ENCODE peak calls at places on chromosomes 16 and 17, in seven cellular contexts. One of them, this sample, is unnamed.

GRCh38 chr16:11759163-11759834 is 16.6 kb upstream of the TXNDC11 start:
- DNase-seq in body of pancreas: peak; percentile 71
- DNase-seq in H9: no peak
- DNase-seq in AG04450: no peak
- DNase-seq in aorta: no peak
- DNase-seq in spleen: no peak
- DNase-seq in tibial artery: no peak
- DNase-seq in this sample: no peak

GRCh38 chr16:84020353-84020752 is 22.2 kb downstream of the SLC38A8 start:
- DNase-seq in spleen: no peak
- DNase-seq in tibial artery: no peak
- DNase-seq in AG04450: no peak
- DNase-seq in aorta: no peak
- DNase-seq in body of pancreas: no peak
- DNase-seq in H9: no peak
- DNase-seq in this sample: no peak

GRCh38 chr17:45221081-45221996 is at the start of gene FMNL1:
- DNase-seq in H9: no peak
- DNase-seq in tibial artery: peak; percentile 42
- DNase-seq in AG04450: no peak
- DNase-seq in spleen: peak; percentile 98
- DNase-seq in aorta: peak; percentile 87
- DNase-seq in body of pancreas: no peak
- DNase-seq in this sample: no peak

GRCh38 chr17:39564201-39564828 is 43.4 kb downstream of the NEUROD2 start:
- DNase-seq in H9: peak; percentile 93
- DNase-seq in aorta: no peak
- DNase-seq in AG04450: no peak
- DNase-seq in spleen: no peak
- DNase-seq in tibial artery: no peak
- DNase-seq in body of pancreas: no peak
- DNase-seq in this sample: no peak

GRCh38 chr17:66331038-66331816 is 28.8 kb downstream of the PRKCA start:
- DNase-seq in AG04450: no peak
- DNase-seq in spleen: no peak
- DNase-seq in aorta: no peak
- DNase-seq in body of pancreas: no peak
- DNase-seq in tibial artery: no peak
- DNase-seq in H9: no peak
- DNase-seq in this sample: no peak

GRCh38 chr16:56277040-56277439 is 85.8 kb downstream of the GNAO1 start:
- DNase-seq in H9: peak; percentile 73
- DNase-seq in AG04450: no peak
- DNase-seq in spleen: no peak
- DNase-seq in body of pancreas: no peak
- DNase-seq in tibial artery: no peak
- DNase-seq in aorta: no peak
- DNase-seq in this sample: no peak

GRCh38 chr17:81000089-81000630 is 8.5 kb downstream of the CHMP6 start:
- DNase-seq in spleen: peak; percentile 58
- DNase-seq in AG04450: no peak
- DNase-seq in aorta: no peak
- DNase-seq in tibial artery: no peak
- DNase-seq in body of pancreas: no peak
- DNase-seq in H9: no peak
- DNase-seq in this sample: no peak

GRCh38 chr16:66919569-66920472 is 1.1 kb upstream of the CDH16 start:
- DNase-seq in tibial artery: no peak
- DNase-seq in H9: no peak
- DNase-seq in spleen: no peak
- DNase-seq in aorta: no peak
- DNase-seq in body of pancreas: no peak
- DNase-seq in AG04450: no peak
- DNase-seq in this sample: no peak

GRCh38 chr16:22366889-22367288 is 7.5 kb downstream of the CDR2 start:
- DNase-seq in H9: no peak
- DNase-seq in body of pancreas: no peak
- DNase-seq in spleen: no peak
- DNase-seq in AG04450: no peak
- DNase-seq in aorta: no peak
- DNase-seq in tibial artery: no peak
- DNase-seq in this sample: no peak

GRCh38 chr17:77325826-77326581 is 185.2 kb downstream of the SEC14L1 start:
- DNase-seq in spleen: peak; percentile 82
- DNase-seq in H9: peak; percentile 26
- DNase-seq in tibial artery: no peak
- DNase-seq in AG04450: no peak
- DNase-seq in body of pancreas: no peak
- DNase-seq in aorta: no peak
- DNase-seq in this sample: no peak

GRCh38 chr16:13912891-13913290 is 7.1 kb upstream of the ERCC4 start:
- DNase-seq in spleen: no peak
- DNase-seq in H9: no peak
- DNase-seq in tibial artery: no peak
- DNase-seq in aorta: no peak
- DNase-seq in AG04450: no peak
- DNase-seq in body of pancreas: no peak
- DNase-seq in this sample: no peak

GRCh38 chr16:15034266-15035162 is 21.4 kb downstream of the NTAN1 start:
- DNase-seq in aorta: no peak
- DNase-seq in H9: no peak
- DNase-seq in tibial artery: no peak
- DNase-seq in body of pancreas: no peak
- DNase-seq in spleen: no peak
- DNase-seq in AG04450: no peak
- DNase-seq in this sample: no peak

GRCh38 chr17:48024149-48025039 is 13.2 kb downstream of the COPZ2 start:
- DNase-seq in tibial artery: peak; percentile 45
- DNase-seq in spleen: peak; percentile 90
- DNase-seq in H9: peak; percentile 79
- DNase-seq in aorta: peak; percentile 81
- DNase-seq in body of pancreas: peak; percentile 29
- DNase-seq in AG04450: no peak
- DNase-seq in this sample: peak; percentile 36

GRCh38 chr17:19709841-19710240 is 6.5 kb downstream of the SLC47A2 start:
- DNase-seq in tibial artery: no peak
- DNase-seq in spleen: no peak
- DNase-seq in aorta: no peak
- DNase-seq in H9: peak; percentile 26
- DNase-seq in body of pancreas: no peak
- DNase-seq in AG04450: no peak
- DNase-seq in this sample: no peak

GRCh38 chr16:85850344-85850880 is 48.5 kb upstream of the IRF8 start:
- DNase-seq in body of pancreas: no peak
- DNase-seq in H9: no peak
- DNase-seq in tibial artery: no peak
- DNase-seq in aorta: no peak
- DNase-seq in spleen: no peak
- DNase-seq in AG04450: no peak
- DNase-seq in this sample: no peak

GRCh38 chr17:77602883-77603640 is 355.4 kb upstream of the TNRC6C start:
- DNase-seq in AG04450: no peak
- DNase-seq in spleen: peak; percentile 47
- DNase-seq in H9: peak; percentile 24
- DNase-seq in body of pancreas: no peak
- DNase-seq in aorta: peak; percentile 45
- DNase-seq in tibial artery: peak; percentile 22
- DNase-seq in this sample: no peak

GRCh38 chr16:76946879-76947278 is 244.1 kb upstream of the MON1B start:
- DNase-seq in H9: no peak
- DNase-seq in tibial artery: no peak
- DNase-seq in AG04450: peak; percentile 60
- DNase-seq in spleen: no peak
- DNase-seq in body of pancreas: no peak
- DNase-seq in aorta: no peak
- DNase-seq in this sample: peak; percentile 18

GRCh38 chr16:80716564-80717139 is 87.7 kb downstream of the CDYL2 start:
- DNase-seq in aorta: no peak
- DNase-seq in spleen: no peak
- DNase-seq in body of pancreas: no peak
- DNase-seq in AG04450: no peak
- DNase-seq in tibial artery: no peak
- DNase-seq in H9: no peak
- DNase-seq in this sample: no peak

GRCh38 chr17:74430385-74430705 is 1.5 kb upstream of the GPRC5C start:
- DNase-seq in tibial artery: no peak
- DNase-seq in aorta: no peak
- DNase-seq in H9: no peak
- DNase-seq in body of pancreas: no peak
- DNase-seq in AG04450: no peak
- DNase-seq in spleen: no peak
- DNase-seq in this sample: no peak

GRCh38 chr16:88759245-88759975 is 25.6 kb downstream of the PIEZO1 start:
- DNase-seq in spleen: peak; percentile 88
- DNase-seq in AG04450: no peak
- DNase-seq in tibial artery: no peak
- DNase-seq in H9: peak; percentile 78
- DNase-seq in aorta: no peak
- DNase-seq in body of pancreas: no peak
- DNase-seq in this sample: peak; percentile 82

GRCh38 chr16:4591191-4591590 is 23.5 kb downstream of the UBALD1 start:
- DNase-seq in aorta: no peak
- DNase-seq in H9: no peak
- DNase-seq in body of pancreas: no peak
- DNase-seq in AG04450: no peak
- DNase-seq in spleen: no peak
- DNase-seq in tibial artery: no peak
- DNase-seq in this sample: no peak

GRCh38 chr17:74196541-74197310 is 6.8 kb upstream of the RPL38 start:
- DNase-seq in body of pancreas: no peak
- DNase-seq in tibial artery: no peak
- DNase-seq in spleen: no peak
- DNase-seq in AG04450: no peak
- DNase-seq in aorta: no peak
- DNase-seq in H9: no peak
- DNase-seq in this sample: no peak

GRCh38 chr16:11742041-11742535 is 569 bp downstream of the TXNDC11 start:
- DNase-seq in AG04450: no peak
- DNase-seq in body of pancreas: peak; percentile 61
- DNase-seq in tibial artery: peak; percentile 28
- DNase-seq in aorta: peak; percentile 66
- DNase-seq in spleen: peak; percentile 93
- DNase-seq in H9: peak; percentile 50
- DNase-seq in this sample: no peak

GRCh38 chr17:7177954-7178477 is 1.2 kb downstream of the ASGR1 start:
- DNase-seq in H9: peak; percentile 78
- DNase-seq in spleen: no peak
- DNase-seq in body of pancreas: peak; percentile 27
- DNase-seq in aorta: no peak
- DNase-seq in AG04450: no peak
- DNase-seq in tibial artery: no peak
- DNase-seq in this sample: no peak

GRCh38 chr17:70881093-70881492 is 711.8 kb downstream of the KCNJ2 start:
- DNase-seq in aorta: no peak
- DNase-seq in tibial artery: no peak
- DNase-seq in spleen: no peak
- DNase-seq in AG04450: no peak
- DNase-seq in H9: no peak
- DNase-seq in body of pancreas: no peak
- DNase-seq in this sample: no peak

GRCh38 chr17:14268264-14268663 is 31.6 kb upstream of the CDRT15 start:
- DNase-seq in tibial artery: no peak
- DNase-seq in aorta: no peak
- DNase-seq in H9: peak; percentile 64
- DNase-seq in body of pancreas: no peak
- DNase-seq in AG04450: no peak
- DNase-seq in spleen: no peak
- DNase-seq in this sample: no peak

GRCh38 chr17:70621593-70621992 is 452.3 kb downstream of the KCNJ2 start:
- DNase-seq in H9: no peak
- DNase-seq in spleen: no peak
- DNase-seq in aorta: no peak
- DNase-seq in tibial artery: no peak
- DNase-seq in AG04450: no peak
- DNase-seq in body of pancreas: no peak
- DNase-seq in this sample: no peak

DNA sequence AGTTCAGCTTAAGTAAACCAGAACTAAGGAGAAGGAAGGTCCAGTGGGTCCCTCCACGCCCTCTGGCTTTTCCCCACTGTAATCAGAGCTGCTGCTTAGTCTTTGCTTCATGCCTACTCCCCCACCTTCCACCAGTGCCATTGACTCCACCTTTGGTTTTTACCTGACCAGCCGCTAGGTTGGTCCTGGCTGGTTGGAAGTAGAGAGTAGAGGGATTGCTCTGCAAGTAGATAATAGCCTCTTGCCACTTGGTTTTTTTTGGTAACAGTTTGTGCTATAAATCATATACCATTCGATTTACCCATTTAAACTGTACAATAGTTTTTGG is 22.8 kb upstream of the PHKG2 start:
- DNase-seq in body of pancreas: no peak
- DNase-seq in spleen: no peak
- DNase-seq in tibial artery: no peak
- DNase-seq in AG04450: no peak
- DNase-seq in aorta: no peak
- DNase-seq in H9: no peak
- DNase-seq in this sample: no peak
- H3K27ac ChIP-seq in body of pancreas: no peak overlapping the region
- H3K27ac ChIP-seq in spleen: peak overlapping the region; percentile 35
- H3K27ac ChIP-seq in tibial artery: no peak overlapping the region
- H3K27ac ChIP-seq in AG04450: no peak overlapping the region
- H3K27ac ChIP-seq in aorta: no peak overlapping the region
- H3K27ac ChIP-seq in H9: no peak overlapping the region
- H3K27ac ChIP-seq in this sample: no peak overlapping the region

DNA sequence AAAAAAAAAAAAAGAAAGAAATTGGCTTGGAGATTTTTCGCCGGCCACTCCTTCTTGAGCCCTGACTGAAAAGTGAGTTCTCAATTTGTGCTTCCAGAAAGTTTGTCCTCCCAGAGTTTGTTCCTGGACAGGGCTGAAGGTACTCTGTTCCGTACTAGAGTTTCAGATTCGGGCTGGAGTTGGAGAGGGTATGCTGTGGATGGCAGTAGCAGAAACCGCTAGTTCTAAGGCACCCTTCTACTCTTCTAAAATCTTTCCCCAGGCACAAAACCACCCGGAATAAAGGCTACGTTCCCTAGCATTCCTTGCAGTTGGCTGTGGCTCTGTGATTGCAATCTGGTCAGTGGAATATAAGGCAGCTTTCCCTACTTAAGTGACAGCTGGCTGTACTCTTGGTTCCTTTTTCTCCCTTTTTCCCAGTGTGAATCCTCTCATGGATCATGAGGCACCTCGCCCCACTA is 710 bp upstream of the HEATR6 start:
- DNase-seq in AG04450: no peak
- DNase-seq in aorta: no peak
- DNase-seq in H9: no peak
- DNase-seq in spleen: no peak
- DNase-seq in tibial artery: no peak
- DNase-seq in body of pancreas: no peak
- DNase-seq in this sample: no peak
- H3K27ac ChIP-seq in AG04450: peak overlapping the region; percentile 58
- H3K27ac ChIP-seq in aorta: peak overlapping the region; percentile 44
- H3K27ac ChIP-seq in H9: no peak overlapping the region
- H3K27ac ChIP-seq in spleen: peak overlapping the region; percentile 87
- H3K27ac ChIP-seq in tibial artery: peak overlapping the region; percentile 76
- H3K27ac ChIP-seq in body of pancreas: no peak overlapping the region
- H3K27ac ChIP-seq in this sample: peak overlapping the region; percentile 80

GRCh38 chr17:78878871-78879270 is 24.1 kb downstream of the CEP295NL start:
- DNase-seq in spleen: no peak
- DNase-seq in tibial artery: no peak
- DNase-seq in H9: no peak
- DNase-seq in AG04450: no peak
- DNase-seq in aorta: no peak
- DNase-seq in body of pancreas: no peak
- DNase-seq in this sample: no peak
- H3K27ac ChIP-seq in spleen: peak overlapping the region; percentile 84
- H3K27ac ChIP-seq in tibial artery: peak overlapping the region; percentile 76
- H3K27ac ChIP-seq in H9: no peak overlapping the region
- H3K27ac ChIP-seq in AG04450: peak overlapping the region; percentile 97
- H3K27ac ChIP-seq in aorta: peak overlapping the region; percentile 0
- H3K27ac ChIP-seq in body of pancreas: peak overlapping the region; percentile 40
- H3K27ac ChIP-seq in this sample: peak overlapping the region; percentile 76

GRCh38 chr17:750431-751037 is 1.5 kb downstream of the GEMIN4 start:
- DNase-seq in tibial artery: no peak
- DNase-seq in spleen: peak; percentile 42
- DNase-seq in H9: no peak
- DNase-seq in body of pancreas: no peak
- DNase-seq in AG04450: no peak
- DNase-seq in aorta: no peak
- DNase-seq in this sample: no peak
- H3K27ac ChIP-seq in tibial artery: no peak overlapping the region
- H3K27ac ChIP-seq in spleen: no peak overlapping the region
- H3K27ac ChIP-seq in H9: no peak overlapping the region
- H3K27ac ChIP-seq in body of pancreas: no peak overlapping the region
- H3K27ac ChIP-seq in AG04450: no peak overlapping the region
- H3K27ac ChIP-seq in aorta: no peak overlapping the region
- H3K27ac ChIP-seq in this sample: no peak overlapping the region

This sample was measured in prostate gland.